ENCODE peak calls at places on chromosomes 13 and 19, in four cellular contexts. E is CD4-positive, alpha-beta memory T cell; O is naive thymus-derived CD8-positive, alpha-beta T cell; X is uterus. N is an unnamed sample.
A peak's percentile ranks its signal among the peaks of the same experiment; 100 is the strongest.

GRCh38 chr19:16288544-16288943 is 36.1 kb upstream of the KLF2 start:
- DNase-seq in E (no peak), O (no peak), X (no peak), N (no peak)

GRCh38 chr19:10390652-10391286 is 10.4 kb upstream of the TYK2 start:
- DNase-seq in E (peak; percentile 40), O (peak; percentile 63), X (peak; percentile 72), N (peak; percentile 65)

GRCh38 chr13:112688560-112689497 is 1.0 kb upstream of the ATP11A start:
- DNase-seq in E (peak; percentile 29), O (peak; percentile 4), X (no peak), N (no peak)

GRCh38 chr13:100443998-100444328 is 144.6 kb downstream of the GGACT start:
- DNase-seq in E (no peak), O (no peak), X (no peak), N (no peak)

GRCh38 chr19:823565-824121 is 1.9 kb upstream of the PLPPR3 start:
- DNase-seq in E (no peak), O (no peak), X (no peak), N (no peak)

GRCh38 chr19:1027020-1027952 is 878 bp downstream of the CNN2 start:
- DNase-seq in E (peak; percentile 38), O (peak; percentile 52), X (no peak), N (no peak)

GRCh38 chr19:5083547-5083965 is 114.6 kb downstream of the KDM4B start:
- DNase-seq in E (no peak), O (no peak), X (no peak), N (peak; percentile 72)

GRCh38 chr13:58313219-58313618 is 681.7 kb downstream of the PCDH17 start:
- DNase-seq in E (no peak), O (no peak), X (no peak), N (no peak)

GRCh38 chr19:56155124-56155687 is 14.1 kb downstream of the ZNF444 start:
- DNase-seq in E (no peak), O (no peak), X (no peak), N (no peak)

GRCh38 chr13:33728271-33729037 is 89.5 kb upstream of the RFC3 start:
- DNase-seq in E (no peak), O (no peak), X (peak; percentile 37), N (peak; percentile 76)

GRCh38 chr13:66803759-66804456 is 426.2 kb downstream of the PCDH9 start:
- DNase-seq in E (no peak), O (no peak), X (no peak), N (no peak)

GRCh38 chr19:47691090-47691489 is 22.1 kb upstream of the EHD2 start:
- DNase-seq in E (no peak), O (no peak), X (no peak), N (no peak)

GRCh38 chr13:41315466-41316047 is 4.5 kb downstream of the NAA16 start:
- DNase-seq in E (no peak), O (no peak), X (no peak), N (no peak)

GRCh38 chr13:67229438-67230242 is 496 bp downstream of the PCDH9 start:
- DNase-seq in E (no peak), O (peak; percentile 26), X (no peak), N (no peak)

GRCh38 chr13:23140492-23140891 is 40.3 kb upstream of the SGCG start:
- DNase-seq in E (no peak), O (no peak), X (no peak), N (no peak)

GRCh38 chr19:47790398-47790814 is 11.9 kb downstream of the SELENOW start:
- DNase-seq in E (peak; percentile 73), O (peak; percentile 75), X (peak; percentile 80), N (peak; percentile 89)

GRCh38 chr19:3073159-3073563 is 10.9 kb upstream of the TLE5 start:
- DNase-seq in E (no peak), O (no peak), X (no peak), N (peak; percentile 43)

GRCh38 chr19:18049390-18049789 is 37.3 kb downstream of the IL12RB1 start:
- DNase-seq in E (no peak), O (no peak), X (peak; percentile 82), N (peak; percentile 97)